ENCODE peak calls at places on chromosomes 1 and 21, in six cellular contexts. V is T-helper 9 cell, F is mucosa of descending colon, H is NCI-H2081, W is HT-29, I is heart left ventricle. T is an unnamed sample.

GRCh38 chr1:46288485-46289133 is 14.8 kb downstream of the LRRC41 start:
- DNase-seq in V (no peak), F (no peak), H (no peak), W (no peak), I (no peak), T (no peak)

GRCh38 chr1:7103322-7104052 is 318.2 kb downstream of the CAMTA1 start:
- DNase-seq in V (no peak), F (no peak), H (no peak), W (no peak), I (no peak), T (no peak)

GRCh38 chr1:29832936-29833335 is 596.6 kb downstream of the PTPRU start:
- DNase-seq in V (no peak), F (no peak), H (no peak), W (no peak), I (no peak), T (no peak)

GRCh38 chr1:170204121-170204520 is 58.4 kb downstream of the NTMT2 start:
- DNase-seq in V (no peak), F (no peak), H (no peak), W (no peak), I (no peak), T (no peak)

GRCh38 chr1:157403203-157403602 is 149.1 kb downstream of the FCRL5 start:
- DNase-seq in V (no peak), F (no peak), H (no peak), W (peak), I (no peak), T (no peak)

GRCh38 chr1:233025156-233025555 is 74.7 kb downstream of the NTPCR start:
- DNase-seq in V (no peak), F (peak), H (no peak), W (peak), I (peak), T (peak)

GRCh38 chr1:6367381-6368007 is 26.1 kb downstream of the ACOT7 start:
- DNase-seq in V (no peak), F (no peak), H (no peak), W (no peak), I (peak), T (no peak)

GRCh38 chr1:38815903-38816627 is 43.5 kb downstream of the RRAGC start:
- DNase-seq in V (no peak), F (no peak), H (peak), W (no peak), I (no peak), T (no peak)

GRCh38 chr1:109361114-109361513 is 36.6 kb downstream of the SORT1 start:
- DNase-seq in V (no peak), F (no peak), H (no peak), W (no peak), I (no peak), T (no peak)

GRCh38 chr1:108734176-108734865 is 12.2 kb upstream of the STXBP3 start:
- DNase-seq in V (no peak), F (no peak), H (no peak), W (no peak), I (no peak), T (no peak)

GRCh38 chr21:42486551-42486950 is 9.5 kb downstream of the RSPH1 start:
- DNase-seq in V (no peak), F (no peak), H (no peak), W (no peak), I (no peak), T (no peak)

GRCh38 chr21:32569261-32570230 is 15.8 kb downstream of the TCP10L start:
- DNase-seq in V (peak), F (peak), H (peak), W (peak), I (peak), T (peak)

GRCh38 chr1:20093940-20094391 is 24.0 kb downstream of the PLA2G5 start:
- DNase-seq in V (no peak), F (no peak), H (no peak), W (no peak), I (peak), T (no peak)

GRCh38 chr1:115329965-115330364 is 8.1 kb downstream of the NGF start:
- DNase-seq in V (no peak), F (no peak), H (no peak), W (no peak), I (no peak), T (no peak)

GRCh38 chr1:233442392-233442791 is 114.9 kb downstream of the MAP3K21 start:
- DNase-seq in V (no peak), F (no peak), H (no peak), W (no peak), I (no peak), T (no peak)

GRCh38 chr21:26140185-26140584 is 30.4 kb downstream of the APP start:
- DNase-seq in V (no peak), F (no peak), H (no peak), W (peak), I (peak), T (no peak)

GRCh38 chr1:154434346-154435075 is 29.4 kb downstream of the IL6R start:
- DNase-seq in V (no peak), F (peak), H (no peak), W (no peak), I (peak), T (peak)

GRCh38 chr1:236516929-236517704 is 6.7 kb upstream of the LGALS8 start:
- DNase-seq in V (peak), F (no peak), H (no peak), W (peak), I (no peak), T (no peak)

GRCh38 chr21:38249256-38249655 is 7.5 kb upstream of the KCNJ15 start:
- DNase-seq in V (no peak), F (no peak), H (no peak), W (no peak), I (no peak), T (no peak)

GRCh38 chr1:41374711-41375110 is 13.5 kb downstream of the FOXO6 start:
- DNase-seq in V (no peak), F (no peak), H (no peak), W (no peak), I (no peak), T (no peak)

GRCh38 chr21:37866027-37866426 is 50.2 kb downstream of the KCNJ6 start:
- DNase-seq in V (no peak), F (no peak), H (no peak), W (no peak), I (no peak), T (no peak)

GRCh38 chr1:14742181-14742980 is 143.9 kb downstream of the KAZN start:
- DNase-seq in V (no peak), F (no peak), H (no peak), W (no peak), I (no peak), T (no peak)

GRCh38 chr1:166136699-166137401 is 30.0 kb downstream of the FAM78B start:
- DNase-seq in V (no peak), F (no peak), H (no peak), W (no peak), I (no peak), T (no peak)

T was measured in pancreas.